ENCODE peak calls at places on chromosomes 2 and 18, in seven cellular contexts. U, Z, X, V, D, Y and B are unnamed samples.
A peak's percentile ranks its signal among the peaks of the same experiment; 100 is the strongest.

GRCh38 chr2:193668557-193669323 is 1474.0 kb upstream of the TMEFF2 start:
- DNase-seq in D (no peak), X (no peak), Z (no peak), U (no peak), V (no peak), Y (no peak), B (no peak)

GRCh38 chr2:239575931-239576445 is 175.2 kb upstream of the HDAC4 start:
- DNase-seq in V (no peak), Z (no peak), Y (no peak), U (no peak), D (no peak), X (no peak), B (no peak)

GRCh38 chr2:3379339-3379646 is 201 bp upstream of the TRAPPC12 start:
- DNase-seq in V (no peak), Y (no peak), U (no peak), X (no peak), Z (no peak), D (no peak), B (no peak)

GRCh38 chr18:72155327-72155726 is 388.8 kb downstream of the CBLN2 start:
- DNase-seq in X (no peak), Y (no peak), U (no peak), Z (no peak), D (no peak), V (no peak), B (no peak)

GRCh38 chr2:188784269-188784762 is 189.9 kb upstream of the COL3A1 start:
- DNase-seq in V (no peak), X (no peak), Z (no peak), D (no peak), U (no peak), Y (no peak), B (no peak)

GRCh38 chr2:84904717-84905174 is 710 bp upstream of the TMSB10 start:
- DNase-seq in X (peak; percentile 72), D (peak; percentile 84), V (no peak), U (peak; percentile 84), Z (peak; percentile 55), Y (peak; percentile 74), B (peak; percentile 67)

GRCh38 chr2:158686166-158686792 is 108.8 kb upstream of the DAPL1 start:
- DNase-seq in U (no peak), D (no peak), Y (no peak), V (no peak), Z (peak; percentile 26), X (no peak), B (no peak)

GRCh38 chr18:63223837-63224236 is 95.7 kb downstream of the BCL2 start:
- DNase-seq in Z (no peak), Y (no peak), X (no peak), U (no peak), D (no peak), V (no peak), B (no peak)

GRCh38 chr2:32166115-32166549 is 468 bp downstream of the SLC30A6 start:
- DNase-seq in D (no peak), V (no peak), X (no peak), U (no peak), Z (no peak), Y (no peak), B (no peak)

GRCh38 chr18:79515331-79515730 is 119.6 kb downstream of the NFATC1 start:
- DNase-seq in U (no peak), D (no peak), X (peak; percentile 13), V (no peak), Z (no peak), Y (no peak), B (no peak)

GRCh38 chr2:109470121-109470921 is 143.4 kb downstream of the SEPTIN10 start:
- DNase-seq in U (peak; percentile 59), Z (peak; percentile 53), X (no peak), V (no peak), D (peak; percentile 80), Y (no peak), B (peak; percentile 82)

GRCh38 chr2:120291464-120292311 is 39.0 kb downstream of the RALB start:
- DNase-seq in D (peak; percentile 94), Z (peak; percentile 49), U (peak; percentile 57), Y (no peak), X (no peak), V (no peak), B (peak; percentile 16)

GRCh38 chr2:30464544-30465170 is 17.6 kb downstream of the LCLAT1 start:
- DNase-seq in U (no peak), D (no peak), V (no peak), Z (no peak), Y (no peak), X (no peak), B (no peak)

GRCh38 chr2:101697794-101698418 is 399 bp downstream of the MAP4K4 start:
- DNase-seq in Z (no peak), U (peak; percentile 19), V (no peak), D (peak; percentile 17), Y (peak; percentile 51), X (no peak), B (no peak)

GRCh38 chr2:173307287-173307686 is 47.4 kb upstream of the CDCA7 start:
- DNase-seq in D (no peak), Z (no peak), V (no peak), Y (no peak), X (peak; percentile 39), U (peak; percentile 73), B (no peak)

GRCh38 chr18:68085251-68085650 is 568.7 kb upstream of the DSEL start:
- DNase-seq in V (no peak), Z (no peak), X (no peak), U (no peak), D (no peak), Y (no peak), B (no peak)

GRCh38 chr18:9436176-9436575 is 39.1 kb upstream of the RALBP1 start:
- DNase-seq in Z (no peak), Y (no peak), X (no peak), V (no peak), D (no peak), U (no peak), B (no peak)

GRCh38 chr2:232981767-232982360 is 31.2 kb downstream of the NGEF start:
- DNase-seq in D (no peak), Y (no peak), V (no peak), X (no peak), U (no peak), Z (no peak), B (no peak)

GRCh38 chr2:187194049-187194448 is 254.0 kb downstream of the CALCRL start:
- DNase-seq in Y (no peak), Z (no peak), X (no peak), V (no peak), D (no peak), U (no peak), B (no peak)

GRCh38 chr2:191166111-191166755 is 15.4 kb upstream of the STAT4 start:
- DNase-seq in X (no peak), Z (peak; percentile 89), Y (no peak), U (no peak), V (peak; percentile 15), D (no peak), B (peak; percentile 80)

DNA sequence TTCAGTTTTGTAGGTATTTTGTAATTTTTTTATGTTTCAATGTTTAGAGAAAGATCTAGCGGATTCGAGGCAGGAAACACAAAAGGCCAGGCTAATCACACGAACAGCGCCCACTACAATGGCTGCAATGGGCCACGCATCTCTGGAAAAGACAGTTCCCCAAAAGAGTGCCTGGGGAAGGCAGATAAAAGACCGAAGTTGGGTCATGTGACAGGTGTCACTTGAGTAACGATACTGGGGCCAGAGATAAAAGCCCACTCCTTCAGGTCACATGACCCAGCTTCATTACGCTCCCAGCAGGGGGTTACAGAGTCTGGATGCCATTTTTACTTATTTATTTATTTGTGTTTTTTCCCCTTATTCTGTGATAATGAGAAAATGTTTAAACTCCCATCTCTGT is 95.4 kb downstream of the CDK15 start:
- DNase-seq in U (peak; percentile 77), X (no peak), Y (no peak), D (no peak), Z (no peak), V (no peak), B (no peak)
- H3K4ac ChIP-seq in U (no peak overlapping the region), X (no peak overlapping the region), Y (no peak overlapping the region), D (no peak overlapping the region), Z (no peak overlapping the region), V (no peak overlapping the region), B (no peak overlapping the region)

DNA sequence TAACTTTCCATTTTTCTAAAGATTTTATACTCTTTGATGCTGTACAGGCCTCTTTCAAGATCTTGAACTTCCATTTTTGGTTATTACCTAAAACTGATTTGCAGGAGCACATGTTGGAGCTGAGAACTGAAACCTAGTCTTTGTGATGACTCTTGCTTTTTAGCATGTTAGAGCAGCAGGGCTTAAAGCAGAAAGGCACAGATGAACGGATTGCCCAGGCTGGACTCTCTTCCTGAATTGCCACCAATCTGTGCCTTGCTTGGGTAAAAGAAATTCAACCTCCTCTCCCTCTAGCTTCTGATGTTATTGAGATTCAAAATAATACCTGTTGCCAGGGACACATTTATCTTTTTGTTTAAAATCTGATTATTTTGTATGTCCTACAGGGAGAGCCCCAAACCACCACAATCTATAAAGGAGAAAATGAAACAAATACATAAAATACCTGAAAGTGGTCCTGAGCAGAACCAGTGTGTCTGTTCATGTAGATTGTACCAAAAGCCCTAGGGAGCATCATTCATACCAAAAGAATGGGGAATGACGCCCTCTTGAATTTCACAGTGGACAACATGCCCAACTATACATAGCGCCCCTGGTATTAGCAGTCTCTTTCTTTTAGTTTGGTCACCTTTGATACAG is 277.0 kb upstream of the MAP2 start:
- DNase-seq in Y (no peak), Z (no peak), U (no peak), X (no peak), V (no peak), D (no peak), B (no peak)
- H3K4ac ChIP-seq in Y (no peak overlapping the region), Z (no peak overlapping the region), U (peak overlapping the region; percentile 79), X (no peak overlapping the region), V (no peak overlapping the region), D (no peak overlapping the region), B (no peak overlapping the region)

DNA sequence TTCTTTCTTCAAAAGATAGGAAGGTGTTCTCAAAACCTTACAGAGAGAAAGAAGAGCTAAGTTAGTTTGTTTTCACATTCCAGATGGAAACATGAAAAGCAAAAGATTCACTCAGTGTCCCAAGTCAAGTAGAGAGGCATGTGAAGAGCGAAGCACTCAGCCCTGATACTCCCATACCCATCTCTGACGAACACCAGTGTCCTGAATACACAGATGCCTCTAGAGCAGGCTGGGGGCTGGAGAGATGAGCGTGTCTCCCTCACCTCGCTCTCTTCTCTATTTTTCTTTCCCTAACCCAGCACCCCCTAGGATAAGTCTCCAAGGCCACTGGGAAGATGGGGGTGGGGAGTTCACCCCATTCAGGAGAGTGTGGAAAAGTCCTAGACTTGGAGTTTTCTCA is 227.8 kb downstream of the TMEM163 start:
- DNase-seq in Z (no peak), Y (no peak), X (no peak), D (no peak), V (no peak), U (no peak), B (no peak)
- H3K4ac ChIP-seq in Z (no peak overlapping the region), Y (no peak overlapping the region), X (no peak overlapping the region), D (no peak overlapping the region), V (no peak overlapping the region), U (no peak overlapping the region), B (no peak overlapping the region)

GRCh38 chr18:12307871-12308385 is at the start of gene TUBB6:
- DNase-seq in V (peak; percentile 57), Y (peak; percentile 81), X (peak; percentile 66), U (peak; percentile 80), D (peak; percentile 37), Z (peak; percentile 81), B (peak; percentile 88)

GRCh38 chr18:12308386-12309100 is 502 bp downstream of the TUBB6 start:
- DNase-seq in Z (peak; percentile 88), V (peak; percentile 63), Y (peak; percentile 77), X (peak; percentile 66), D (peak; percentile 91), U (peak; percentile 78), B (peak; percentile 92)

GRCh38 chr18:12312936-12313335 is 4.9 kb downstream of the TUBB6 start:
- DNase-seq in V (no peak), D (no peak), X (no peak), U (no peak), Z (peak; percentile 30), Y (no peak), B (no peak)

GRCh38 chr18:12309683-12310198 is 1.7 kb downstream of the TUBB6 start:
- DNase-seq in Y (no peak), X (no peak), D (no peak), U (no peak), Z (no peak), V (no peak), B (peak; percentile 48)

GRCh38 chr18:12310762-12311161 is 2.7 kb downstream of the TUBB6 start:
- DNase-seq in U (no peak), D (no peak), X (no peak), V (no peak), Z (no peak), Y (no peak), B (no peak)
- H3K4ac ChIP-seq in U (no peak overlapping the region), D (peak overlapping the region; percentile 21), X (no peak overlapping the region), V (no peak overlapping the region), Z (no peak overlapping the region), Y (no peak overlapping the region), B (no peak overlapping the region)